ENCODE peak calls at places on chromosomes 2 and 18, in ten cellular contexts. One of them, this sample, is unnamed.

GRCh38 chr2:170822885-170823799 is 6.5 kb downstream of the GAD1 start:
- DNase-seq in RWPE1: no peak
- DNase-seq in right atrium auricular region: no peak
- DNase-seq in skeletal muscle cell: no peak
- DNase-seq in NCI-H1930: no peak
- DNase-seq in HS-5: no peak
- DNase-seq in SW480: no peak
- DNase-seq in HuH-7: peak
- DNase-seq in GM10248: no peak
- DNase-seq in mucosa of descending colon: no peak
- DNase-seq in this sample: no peak

GRCh38 chr18:48929951-48930713 is 20.6 kb downstream of the SMAD7 start:
- DNase-seq in GM10248: no peak
- DNase-seq in HS-5: no peak
- DNase-seq in HuH-7: peak
- DNase-seq in SW480: peak
- DNase-seq in RWPE1: no peak
- DNase-seq in skeletal muscle cell: no peak
- DNase-seq in right atrium auricular region: no peak
- DNase-seq in NCI-H1930: no peak
- DNase-seq in mucosa of descending colon: peak
- DNase-seq in this sample: no peak

GRCh38 chr2:88265352-88265960 is 95.3 kb downstream of the THNSL2 start:
- DNase-seq in right atrium auricular region: no peak
- DNase-seq in GM10248: peak
- DNase-seq in skeletal muscle cell: peak
- DNase-seq in SW480: peak
- DNase-seq in NCI-H1930: no peak
- DNase-seq in mucosa of descending colon: no peak
- DNase-seq in RWPE1: peak
- DNase-seq in HS-5: peak
- DNase-seq in HuH-7: no peak
- DNase-seq in this sample: no peak

GRCh38 chr2:9690252-9690651 is 59.5 kb upstream of the YWHAQ start:
- DNase-seq in mucosa of descending colon: no peak
- DNase-seq in GM10248: no peak
- DNase-seq in SW480: no peak
- DNase-seq in NCI-H1930: no peak
- DNase-seq in RWPE1: no peak
- DNase-seq in right atrium auricular region: no peak
- DNase-seq in skeletal muscle cell: peak
- DNase-seq in HuH-7: no peak
- DNase-seq in HS-5: no peak
- DNase-seq in this sample: peak

GRCh38 chr2:230137902-230138539 is 69.3 kb upstream of the SLC16A14 start:
- DNase-seq in HuH-7: no peak
- DNase-seq in skeletal muscle cell: no peak
- DNase-seq in SW480: no peak
- DNase-seq in HS-5: no peak
- DNase-seq in mucosa of descending colon: no peak
- DNase-seq in NCI-H1930: no peak
- DNase-seq in RWPE1: peak
- DNase-seq in GM10248: no peak
- DNase-seq in right atrium auricular region: no peak
- DNase-seq in this sample: peak

GRCh38 chr2:186927867-186928191 is 78.9 kb upstream of the ZSWIM2 start:
- DNase-seq in RWPE1: no peak
- DNase-seq in right atrium auricular region: no peak
- DNase-seq in SW480: no peak
- DNase-seq in HuH-7: no peak
- DNase-seq in HS-5: no peak
- DNase-seq in NCI-H1930: no peak
- DNase-seq in skeletal muscle cell: no peak
- DNase-seq in GM10248: no peak
- DNase-seq in mucosa of descending colon: no peak
- DNase-seq in this sample: no peak

GRCh38 chr18:49059028-49059670 is 108.4 kb upstream of the SMAD7 start:
- DNase-seq in HS-5: no peak
- DNase-seq in right atrium auricular region: no peak
- DNase-seq in SW480: no peak
- DNase-seq in mucosa of descending colon: no peak
- DNase-seq in NCI-H1930: no peak
- DNase-seq in RWPE1: no peak
- DNase-seq in GM10248: no peak
- DNase-seq in HuH-7: no peak
- DNase-seq in skeletal muscle cell: no peak
- DNase-seq in this sample: no peak

GRCh38 chr2:101823849-101824248 is 126.3 kb downstream of the MAP4K4 start:
- DNase-seq in NCI-H1930: no peak
- DNase-seq in HS-5: no peak
- DNase-seq in skeletal muscle cell: no peak
- DNase-seq in right atrium auricular region: no peak
- DNase-seq in HuH-7: no peak
- DNase-seq in RWPE1: peak
- DNase-seq in GM10248: no peak
- DNase-seq in SW480: no peak
- DNase-seq in mucosa of descending colon: no peak
- DNase-seq in this sample: peak

GRCh38 chr2:29106241-29106640 is 9.0 kb upstream of the CLIP4 start:
- DNase-seq in RWPE1: no peak
- DNase-seq in mucosa of descending colon: no peak
- DNase-seq in GM10248: no peak
- DNase-seq in HuH-7: no peak
- DNase-seq in SW480: no peak
- DNase-seq in right atrium auricular region: no peak
- DNase-seq in skeletal muscle cell: no peak
- DNase-seq in HS-5: no peak
- DNase-seq in NCI-H1930: no peak
- DNase-seq in this sample: no peak

GRCh38 chr18:34787931-34788532 is 77.9 kb downstream of the DTNA start:
- DNase-seq in skeletal muscle cell: no peak
- DNase-seq in SW480: peak
- DNase-seq in RWPE1: peak
- DNase-seq in NCI-H1930: peak
- DNase-seq in GM10248: peak
- DNase-seq in right atrium auricular region: no peak
- DNase-seq in mucosa of descending colon: peak
- DNase-seq in HuH-7: peak
- DNase-seq in HS-5: no peak
- DNase-seq in this sample: peak

GRCh38 chr2:71888741-71889445 is 258.8 kb downstream of the CYP26B1 start:
- DNase-seq in RWPE1: no peak
- DNase-seq in right atrium auricular region: peak
- DNase-seq in skeletal muscle cell: peak
- DNase-seq in mucosa of descending colon: no peak
- DNase-seq in SW480: no peak
- DNase-seq in GM10248: no peak
- DNase-seq in HS-5: no peak
- DNase-seq in HuH-7: no peak
- DNase-seq in NCI-H1930: no peak
- DNase-seq in this sample: no peak

This sample was measured in mammary epithelial cell.